ENCODE peak calls at places on chromosome 21, in ten cellular contexts. One of them, this sample, is unnamed.
A peak's percentile ranks its signal among the peaks of the same experiment; 100 is the strongest.

GRCh38 chr21:19523731-19524130 is 1120.1 kb upstream of the TMPRSS15 start:
- DNase-seq in AG09309: no peak
- DNase-seq in lung: no peak
- DNase-seq in H9: no peak
- DNase-seq in WTC11: no peak
- DNase-seq in prostate gland: no peak
- DNase-seq in cardiac fibroblast: no peak
- DNase-seq in mesothelial cell of epicardium: no peak
- DNase-seq in left ventricle myocardium inferior: no peak
- DNase-seq in glutamatergic neuron: no peak
- DNase-seq in this sample: no peak

GRCh38 chr21:38712076-38712475 is 93.7 kb upstream of the ETS2 start:
- DNase-seq in AG09309: no peak
- DNase-seq in H9: peak; percentile 78
- DNase-seq in lung: no peak
- DNase-seq in mesothelial cell of epicardium: no peak
- DNase-seq in WTC11: peak; percentile 53
- DNase-seq in glutamatergic neuron: peak; percentile 24
- DNase-seq in left ventricle myocardium inferior: no peak
- DNase-seq in cardiac fibroblast: peak; percentile 62
- DNase-seq in prostate gland: peak; percentile 16
- DNase-seq in this sample: peak; percentile 69

GRCh38 chr21:31612889-31613785 is 46.4 kb upstream of the SOD1 start:
- DNase-seq in cardiac fibroblast: peak; percentile 7
- DNase-seq in AG09309: no peak
- DNase-seq in left ventricle myocardium inferior: no peak
- DNase-seq in prostate gland: no peak
- DNase-seq in H9: no peak
- DNase-seq in lung: no peak
- DNase-seq in glutamatergic neuron: no peak
- DNase-seq in mesothelial cell of epicardium: no peak
- DNase-seq in WTC11: no peak
- DNase-seq in this sample: peak; percentile 2

GRCh38 chr21:39518845-39519205 is 67.1 kb downstream of the SH3BGR start:
- DNase-seq in AG09309: peak; percentile 17
- DNase-seq in glutamatergic neuron: no peak
- DNase-seq in prostate gland: no peak
- DNase-seq in left ventricle myocardium inferior: no peak
- DNase-seq in lung: no peak
- DNase-seq in H9: no peak
- DNase-seq in cardiac fibroblast: no peak
- DNase-seq in mesothelial cell of epicardium: no peak
- DNase-seq in WTC11: no peak
- DNase-seq in this sample: peak; percentile 55

GRCh38 chr21:38726482-38726881 is 79.2 kb upstream of the ETS2 start:
- DNase-seq in WTC11: no peak
- DNase-seq in mesothelial cell of epicardium: no peak
- DNase-seq in left ventricle myocardium inferior: no peak
- DNase-seq in cardiac fibroblast: no peak
- DNase-seq in glutamatergic neuron: no peak
- DNase-seq in prostate gland: no peak
- DNase-seq in lung: no peak
- DNase-seq in AG09309: no peak
- DNase-seq in H9: no peak
- DNase-seq in this sample: no peak

GRCh38 chr21:46157396-46157986 is 2.1 kb upstream of the FTCD start:
- DNase-seq in WTC11: no peak
- DNase-seq in glutamatergic neuron: no peak
- DNase-seq in prostate gland: no peak
- DNase-seq in lung: no peak
- DNase-seq in H9: peak; percentile 12
- DNase-seq in AG09309: no peak
- DNase-seq in cardiac fibroblast: no peak
- DNase-seq in left ventricle myocardium inferior: no peak
- DNase-seq in mesothelial cell of epicardium: no peak
- DNase-seq in this sample: no peak

GRCh38 chr21:42156690-42157605 is 62.0 kb upstream of the ABCG1 start:
- DNase-seq in prostate gland: peak; percentile 59
- DNase-seq in lung: no peak
- DNase-seq in left ventricle myocardium inferior: no peak
- DNase-seq in AG09309: no peak
- DNase-seq in WTC11: no peak
- DNase-seq in glutamatergic neuron: no peak
- DNase-seq in mesothelial cell of epicardium: no peak
- DNase-seq in cardiac fibroblast: peak; percentile 32
- DNase-seq in H9: no peak
- DNase-seq in this sample: no peak

GRCh38 chr21:21412096-21412495 is 413.9 kb downstream of the NCAM2 start:
- DNase-seq in AG09309: no peak
- DNase-seq in mesothelial cell of epicardium: no peak
- DNase-seq in lung: no peak
- DNase-seq in WTC11: no peak
- DNase-seq in cardiac fibroblast: no peak
- DNase-seq in H9: no peak
- DNase-seq in prostate gland: no peak
- DNase-seq in glutamatergic neuron: no peak
- DNase-seq in left ventricle myocardium inferior: no peak
- DNase-seq in this sample: no peak

GRCh38 chr21:32190491-32191144 is 88.2 kb downstream of the MIS18A start:
- DNase-seq in left ventricle myocardium inferior: no peak
- DNase-seq in mesothelial cell of epicardium: no peak
- DNase-seq in WTC11: no peak
- DNase-seq in glutamatergic neuron: no peak
- DNase-seq in prostate gland: no peak
- DNase-seq in cardiac fibroblast: no peak
- DNase-seq in H9: no peak
- DNase-seq in lung: peak; percentile 9
- DNase-seq in AG09309: no peak
- DNase-seq in this sample: no peak

GRCh38 chr21:39153373-39153772 is 29.9 kb downstream of the PSMG1 start:
- DNase-seq in lung: no peak
- DNase-seq in glutamatergic neuron: no peak
- DNase-seq in mesothelial cell of epicardium: no peak
- DNase-seq in left ventricle myocardium inferior: no peak
- DNase-seq in WTC11: peak; percentile 25
- DNase-seq in H9: no peak
- DNase-seq in cardiac fibroblast: peak; percentile 24
- DNase-seq in AG09309: no peak
- DNase-seq in prostate gland: no peak
- DNase-seq in this sample: peak; percentile 19

GRCh38 chr21:33976980-33977720 is 61.5 kb upstream of the ATP5PO start:
- DNase-seq in left ventricle myocardium inferior: no peak
- DNase-seq in glutamatergic neuron: no peak
- DNase-seq in WTC11: no peak
- DNase-seq in AG09309: no peak
- DNase-seq in H9: no peak
- DNase-seq in prostate gland: no peak
- DNase-seq in lung: no peak
- DNase-seq in mesothelial cell of epicardium: no peak
- DNase-seq in cardiac fibroblast: no peak
- DNase-seq in this sample: peak; percentile 30

GRCh38 chr21:38306833-38307232 is 50.0 kb downstream of the KCNJ15 start:
- DNase-seq in glutamatergic neuron: no peak
- DNase-seq in left ventricle myocardium inferior: no peak
- DNase-seq in AG09309: peak; percentile 94
- DNase-seq in prostate gland: no peak
- DNase-seq in mesothelial cell of epicardium: no peak
- DNase-seq in lung: no peak
- DNase-seq in WTC11: no peak
- DNase-seq in cardiac fibroblast: peak; percentile 99
- DNase-seq in H9: no peak
- DNase-seq in this sample: peak; percentile 96

GRCh38 chr21:38460171-38460742 is 38.0 kb downstream of the ERG start:
- DNase-seq in glutamatergic neuron: no peak
- DNase-seq in cardiac fibroblast: peak; percentile 91
- DNase-seq in mesothelial cell of epicardium: no peak
- DNase-seq in left ventricle myocardium inferior: no peak
- DNase-seq in prostate gland: peak; percentile 17
- DNase-seq in lung: no peak
- DNase-seq in WTC11: no peak
- DNase-seq in H9: no peak
- DNase-seq in AG09309: no peak
- DNase-seq in this sample: peak; percentile 92

GRCh38 chr21:43269461-43269860 is 100.7 kb downstream of the CRYAA start:
- DNase-seq in prostate gland: no peak
- DNase-seq in mesothelial cell of epicardium: no peak
- DNase-seq in lung: no peak
- DNase-seq in cardiac fibroblast: no peak
- DNase-seq in glutamatergic neuron: no peak
- DNase-seq in WTC11: peak; percentile 58
- DNase-seq in left ventricle myocardium inferior: peak; percentile 6
- DNase-seq in AG09309: no peak
- DNase-seq in H9: peak; percentile 69
- DNase-seq in this sample: no peak
- TF ChIP-seq CTCF in prostate gland: no peak
- TF ChIP-seq CTCF in mesothelial cell of epicardium: no peak
- TF ChIP-seq CTCF in lung: no peak
- TF ChIP-seq CTCF in cardiac fibroblast: peak; percentile 41
- TF ChIP-seq CTCF in glutamatergic neuron: no peak
- TF ChIP-seq CTCF in WTC11: no peak
- TF ChIP-seq CTCF in left ventricle myocardium inferior: no peak
- TF ChIP-seq CTCF in AG09309: peak; percentile 32
- TF ChIP-seq CTCF in H9: peak; percentile 68
- TF ChIP-seq CTCF in this sample: no peak

DNA sequence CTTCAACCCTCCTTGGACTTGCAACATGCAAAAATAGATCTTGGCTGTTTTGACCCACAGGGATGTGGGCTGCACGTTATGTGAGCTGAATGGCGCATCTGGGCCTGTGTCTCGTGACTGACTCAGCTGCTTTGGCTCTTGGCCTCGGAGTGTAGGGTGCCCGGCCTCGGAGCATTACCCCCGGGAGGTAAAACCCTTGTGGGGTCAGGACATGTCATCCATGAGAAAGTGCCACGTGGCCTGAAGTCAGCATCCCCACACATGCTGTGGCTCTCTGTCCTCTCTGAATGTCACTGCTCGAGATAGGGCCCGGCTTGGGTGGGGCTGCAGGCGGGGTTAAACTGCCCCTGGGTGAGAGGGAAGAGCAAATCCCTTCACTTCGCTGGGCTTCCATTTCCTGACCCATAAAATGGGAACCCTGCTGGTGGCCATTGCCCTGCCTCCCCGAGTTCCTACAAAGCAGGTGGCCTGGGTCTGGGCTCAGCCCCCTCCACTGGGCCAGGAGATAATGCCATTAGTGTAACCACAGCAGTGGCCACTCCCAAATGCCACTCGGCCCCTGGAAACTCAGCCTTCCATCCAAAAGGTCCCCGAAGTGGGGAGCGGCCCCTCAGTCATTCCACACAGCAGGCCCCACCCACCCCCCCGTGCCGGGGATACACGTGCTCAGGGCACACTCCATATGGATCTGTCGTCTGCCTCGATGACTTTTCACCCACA is 22.8 kb upstream of the TSPEAR start:
- DNase-seq in WTC11: no peak
- DNase-seq in glutamatergic neuron: no peak
- DNase-seq in lung: no peak
- DNase-seq in cardiac fibroblast: no peak
- DNase-seq in H9: peak; percentile 20
- DNase-seq in left ventricle myocardium inferior: no peak
- DNase-seq in prostate gland: no peak
- DNase-seq in AG09309: no peak
- DNase-seq in mesothelial cell of epicardium: no peak
- DNase-seq in this sample: no peak
- TF ChIP-seq CTCF in WTC11: no peak
- TF ChIP-seq CTCF in glutamatergic neuron: no peak
- TF ChIP-seq CTCF in lung: no peak
- TF ChIP-seq CTCF in cardiac fibroblast: no peak
- TF ChIP-seq CTCF in H9: no peak
- TF ChIP-seq CTCF in left ventricle myocardium inferior: no peak
- TF ChIP-seq CTCF in prostate gland: no peak
- TF ChIP-seq CTCF in AG09309: no peak
- TF ChIP-seq CTCF in mesothelial cell of epicardium: no peak
- TF ChIP-seq CTCF in this sample: no peak

DNA sequence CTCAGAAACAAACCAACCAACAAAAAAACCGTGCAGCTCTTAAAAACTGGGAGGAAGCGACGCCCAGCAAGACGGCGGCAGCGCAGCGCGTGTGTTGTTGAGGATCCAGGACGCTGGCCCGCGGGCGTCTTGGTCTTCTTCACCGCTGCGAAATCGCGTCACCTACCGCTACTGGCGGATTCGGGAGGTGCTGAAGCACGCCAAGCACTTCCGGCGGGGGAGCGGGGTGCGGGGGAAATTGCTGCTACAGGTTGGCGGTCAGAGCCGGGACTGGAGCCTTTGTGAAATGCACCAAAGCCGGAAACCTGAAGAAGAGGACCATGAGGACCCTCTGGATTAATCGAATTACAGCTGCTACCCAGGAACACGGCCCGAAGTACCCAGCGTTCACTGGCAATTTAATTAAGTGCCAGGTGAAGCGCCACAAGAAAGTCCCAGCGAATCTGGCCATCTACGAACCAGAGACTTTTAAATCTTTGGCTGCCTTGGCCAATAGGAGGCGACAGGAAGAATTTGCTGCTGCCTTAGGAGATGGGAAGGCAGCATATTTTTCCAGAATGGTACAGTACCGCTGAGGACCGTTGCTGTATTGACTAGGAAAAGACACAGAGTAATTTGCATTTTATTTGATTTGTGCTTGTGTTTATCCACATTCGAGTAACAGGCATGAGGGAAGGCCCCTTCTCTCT is 11.9 kb upstream of the RIPPLY3 start:
- DNase-seq in mesothelial cell of epicardium: no peak
- DNase-seq in AG09309: no peak
- DNase-seq in lung: no peak
- DNase-seq in H9: peak; percentile 87
- DNase-seq in prostate gland: no peak
- DNase-seq in glutamatergic neuron: no peak
- DNase-seq in cardiac fibroblast: no peak
- DNase-seq in WTC11: peak; percentile 71
- DNase-seq in left ventricle myocardium inferior: no peak
- DNase-seq in this sample: no peak
- TF ChIP-seq CTCF in mesothelial cell of epicardium: no peak
- TF ChIP-seq CTCF in AG09309: no peak
- TF ChIP-seq CTCF in lung: no peak
- TF ChIP-seq CTCF in H9: peak; percentile 41
- TF ChIP-seq CTCF in prostate gland: no peak
- TF ChIP-seq CTCF in glutamatergic neuron: no peak
- TF ChIP-seq CTCF in cardiac fibroblast: no peak
- TF ChIP-seq CTCF in WTC11: no peak
- TF ChIP-seq CTCF in left ventricle myocardium inferior: no peak
- TF ChIP-seq CTCF in this sample: peak; percentile 2

GRCh38 chr21:26422138-26422537 is 150.9 kb downstream of the CYYR1 start:
- DNase-seq in mesothelial cell of epicardium: no peak
- DNase-seq in WTC11: no peak
- DNase-seq in glutamatergic neuron: no peak
- DNase-seq in prostate gland: no peak
- DNase-seq in AG09309: no peak
- DNase-seq in left ventricle myocardium inferior: no peak
- DNase-seq in H9: no peak
- DNase-seq in cardiac fibroblast: no peak
- DNase-seq in lung: no peak
- DNase-seq in this sample: no peak

GRCh38 chr21:26425576-26425975 is 147.5 kb downstream of the CYYR1 start:
- DNase-seq in AG09309: no peak
- DNase-seq in glutamatergic neuron: no peak
- DNase-seq in lung: no peak
- DNase-seq in left ventricle myocardium inferior: no peak
- DNase-seq in cardiac fibroblast: no peak
- DNase-seq in prostate gland: no peak
- DNase-seq in mesothelial cell of epicardium: no peak
- DNase-seq in WTC11: no peak
- DNase-seq in H9: no peak
- DNase-seq in this sample: no peak

GRCh38 chr21:26421724-26422123 is 151.4 kb downstream of the CYYR1 start:
- DNase-seq in H9: no peak
- DNase-seq in AG09309: no peak
- DNase-seq in mesothelial cell of epicardium: no peak
- DNase-seq in lung: no peak
- DNase-seq in WTC11: no peak
- DNase-seq in left ventricle myocardium inferior: no peak
- DNase-seq in prostate gland: no peak
- DNase-seq in cardiac fibroblast: no peak
- DNase-seq in glutamatergic neuron: no peak
- DNase-seq in this sample: no peak

GRCh38 chr21:26423506-26423905 is 149.6 kb downstream of the CYYR1 start:
- DNase-seq in lung: no peak
- DNase-seq in left ventricle myocardium inferior: no peak
- DNase-seq in AG09309: no peak
- DNase-seq in WTC11: no peak
- DNase-seq in glutamatergic neuron: no peak
- DNase-seq in prostate gland: no peak
- DNase-seq in mesothelial cell of epicardium: no peak
- DNase-seq in H9: no peak
- DNase-seq in cardiac fibroblast: no peak
- DNase-seq in this sample: no peak
- TF ChIP-seq CTCF in lung: no peak
- TF ChIP-seq CTCF in left ventricle myocardium inferior: no peak
- TF ChIP-seq CTCF in AG09309: no peak
- TF ChIP-seq CTCF in WTC11: no peak
- TF ChIP-seq CTCF in glutamatergic neuron: no peak
- TF ChIP-seq CTCF in prostate gland: no peak
- TF ChIP-seq CTCF in mesothelial cell of epicardium: no peak
- TF ChIP-seq CTCF in H9: no peak
- TF ChIP-seq CTCF in cardiac fibroblast: no peak
- TF ChIP-seq CTCF in this sample: no peak

This sample was measured in fibroblast of the aortic adventitia.